ENCODE peak calls at places on chromosome 14, in nine cellular contexts. D is IMR-90; Z is GM23248; R is A673; I is colonic mucosa; L is brain microvascular endothelial cell; S is AG10803; Q is BJ; A is CD8-positive, alpha-beta memory T cell. K is an unnamed sample.

GRCh38 chr14:98169170-98169587 is 1102.8 kb downstream of the BCL11B start:
- DNase-seq in L (no peak), I (no peak), S (no peak), Z (no peak), Q (no peak), D (no peak), R (no peak), A (no peak), K (no peak)

GRCh38 chr14:52547526-52547925 is 4.8 kb downstream of the TXNDC16 start:
- DNase-seq in Z (no peak), I (no peak), D (no peak), Q (no peak), L (no peak), R (no peak), A (no peak), S (no peak), K (peak; percentile 8)

GRCh38 chr14:65949711-65950516 is 536.3 kb upstream of the CCDC196 start:
- DNase-seq in D (peak; percentile 12), R (no peak), L (peak; percentile 17), I (peak; percentile 26), A (no peak), Z (peak; percentile 46), Q (no peak), S (no peak), K (no peak)

GRCh38 chr14:49893309-49894213 is 679 bp downstream of the ARF6 start:
- DNase-seq in Z (peak; percentile 85), A (peak; percentile 87), Q (no peak), S (peak; percentile 47), D (no peak), I (peak; percentile 57), L (peak; percentile 49), R (no peak), K (peak; percentile 80)

GRCh38 chr14:93984070-93984469 is 7.7 kb upstream of the ASB2 start:
- DNase-seq in Z (peak; percentile 84), L (peak; percentile 31), S (peak; percentile 47), I (no peak), Q (no peak), R (no peak), D (peak; percentile 81), A (no peak), K (no peak)

GRCh38 chr14:104532191-104532555 is 47.4 kb upstream of the C14orf180 start:
- DNase-seq in S (no peak), D (no peak), I (no peak), Z (peak; percentile 16), R (no peak), A (no peak), Q (no peak), L (no peak), K (no peak)

GRCh38 chr14:50812856-50813543 is 18.0 kb downstream of the NIN start:
- DNase-seq in I (no peak), Z (no peak), S (no peak), D (no peak), L (no peak), Q (no peak), R (no peak), A (no peak), K (no peak)

GRCh38 chr14:102943454-102943853 is 21.0 kb downstream of the AMN start:
- DNase-seq in A (no peak), Z (no peak), R (no peak), L (no peak), I (no peak), D (no peak), S (no peak), Q (no peak), K (no peak)

GRCh38 chr14:92649066-92649465 is 99.4 kb downstream of the LGMN start:
- DNase-seq in Q (no peak), D (no peak), Z (no peak), L (no peak), A (peak; percentile 41), R (no peak), S (no peak), I (no peak), K (no peak)

GRCh38 chr14:90645842-90646443 is 170.3 kb downstream of the TTC7B start:
- DNase-seq in R (no peak), S (peak; percentile 29), Z (no peak), A (no peak), D (peak; percentile 60), I (no peak), Q (no peak), L (peak; percentile 23), K (no peak)

GRCh38 chr14:24784981-24785380 is 151.0 kb upstream of the GZMB start:
- DNase-seq in A (no peak), L (no peak), Z (no peak), R (no peak), D (no peak), Q (no peak), I (no peak), S (no peak), K (no peak)

GRCh38 chr14:61469771-61470170 is 148.4 kb downstream of the PRKCH start:
- DNase-seq in D (no peak), S (no peak), Z (no peak), Q (no peak), A (no peak), L (no peak), R (no peak), I (peak; percentile 15), K (no peak)

GRCh38 chr14:30053103-30053502 is 125.5 kb upstream of the PRKD1 start:
- DNase-seq in A (no peak), S (no peak), I (no peak), R (no peak), Z (no peak), Q (no peak), L (no peak), D (no peak), K (no peak)

GRCh38 chr14:52527052-52527451 is 25.3 kb downstream of the TXNDC16 start:
- DNase-seq in A (no peak), R (no peak), Z (no peak), D (no peak), S (no peak), I (no peak), Q (no peak), L (no peak), K (no peak)

GRCh38 chr14:74240794-74241610 is 1.8 kb downstream of the VSX2 start:
- DNase-seq in Q (no peak), Z (peak; percentile 41), S (no peak), R (no peak), D (no peak), L (no peak), A (no peak), I (no peak), K (peak; percentile 71)
- H3K4me3 ChIP-seq in Q (no peak overlapping the region), Z (no peak overlapping the region), S (no peak overlapping the region), R (no peak overlapping the region), D (no peak overlapping the region), L (no peak overlapping the region), A (peak overlapping the region; percentile 32), I (peak overlapping the region; percentile 4), K (no peak overlapping the region)

GRCh38 chr14:87076146-87076545 is 916.8 kb downstream of the GALC start:
- DNase-seq in I (no peak), R (no peak), D (no peak), Z (no peak), Q (no peak), L (no peak), S (no peak), A (no peak), K (no peak)
- H3K4me3 ChIP-seq in I (no peak overlapping the region), R (no peak overlapping the region), D (no peak overlapping the region), Z (no peak overlapping the region), Q (no peak overlapping the region), L (no peak overlapping the region), S (no peak overlapping the region), A (no peak overlapping the region), K (no peak overlapping the region)

GRCh38 chr14:54535126-54535525 is 25.4 kb downstream of the CGRRF1 start:
- DNase-seq in Z (peak; percentile 51), R (no peak), S (peak; percentile 58), Q (no peak), I (no peak), D (peak; percentile 10), L (no peak), A (no peak), K (no peak)

GRCh38 chr14:54532111-54533012 is 22.7 kb downstream of the CGRRF1 start:
- DNase-seq in D (no peak), S (no peak), R (no peak), Q (no peak), A (no peak), Z (no peak), I (no peak), L (no peak), K (no peak)

GRCh38 chr14:54537651-54538050 is 27.9 kb downstream of the CGRRF1 start:
- DNase-seq in R (no peak), D (no peak), Q (no peak), A (no peak), L (no peak), S (no peak), Z (no peak), I (no peak), K (no peak)

GRCh38 chr14:54533100-54533499 is 23.4 kb downstream of the CGRRF1 start:
- DNase-seq in Z (no peak), R (no peak), L (no peak), I (no peak), Q (no peak), S (no peak), D (no peak), A (no peak), K (no peak)

DNA sequence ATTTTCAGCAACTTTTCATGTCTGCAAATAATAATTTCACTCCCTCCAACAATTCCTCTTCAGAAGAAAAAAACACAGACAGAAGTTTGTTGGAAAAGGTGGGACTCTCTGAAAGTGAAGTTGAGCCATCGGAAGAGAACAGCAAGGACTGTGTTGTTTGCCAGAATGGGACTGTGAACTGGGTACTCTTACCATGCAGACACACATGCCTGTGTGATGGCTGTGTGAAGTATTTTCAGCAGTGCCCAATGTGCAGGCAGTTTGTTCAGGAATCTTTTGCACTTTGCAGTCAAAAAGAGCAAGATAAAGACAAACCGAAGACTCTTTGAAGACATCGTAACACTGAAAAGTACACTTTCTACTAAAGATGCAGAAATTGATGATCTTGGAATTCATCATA is 28.3 kb downstream of the CGRRF1 start:
- DNase-seq in Z (no peak), I (no peak), A (no peak), Q (no peak), D (no peak), S (no peak), L (no peak), R (no peak), K (no peak)
- H3K4me3 ChIP-seq in Z (no peak overlapping the region), I (no peak overlapping the region), A (no peak overlapping the region), Q (no peak overlapping the region), D (no peak overlapping the region), S (no peak overlapping the region), L (no peak overlapping the region), R (no peak overlapping the region), K (no peak overlapping the region)

GRCh38 chr14:74838141-74838540 is 37.8 kb downstream of the PROX2 start:
- DNase-seq in A (no peak), I (no peak), D (peak; percentile 30), S (no peak), Z (no peak), R (no peak), L (no peak), Q (no peak), K (no peak)

GRCh38 chr14:74835607-74836250 is 40.2 kb downstream of the PROX2 start:
- DNase-seq in L (no peak), D (no peak), Q (no peak), Z (no peak), S (no peak), R (no peak), A (no peak), I (no peak), K (no peak)

GRCh38 chr14:74829238-74829637 is 46.7 kb downstream of the PROX2 start:
- DNase-seq in I (no peak), R (no peak), D (no peak), Z (peak; percentile 35), A (no peak), L (no peak), Q (no peak), S (peak; percentile 40), K (no peak)

GRCh38 chr14:74836251-74836957 is 39.5 kb downstream of the PROX2 start:
- DNase-seq in I (no peak), Q (no peak), Z (peak; percentile 34), R (no peak), A (no peak), L (no peak), S (no peak), D (peak; percentile 47), K (no peak)

GRCh38 chr14:74834682-74835392 is 41.1 kb downstream of the PROX2 start:
- DNase-seq in S (no peak), L (no peak), A (no peak), I (no peak), R (no peak), Z (peak; percentile 18), D (peak; percentile 65), Q (no peak), K (no peak)
- H3K4me3 ChIP-seq in S (no peak overlapping the region), L (no peak overlapping the region), A (no peak overlapping the region), I (no peak overlapping the region), R (no peak overlapping the region), Z (no peak overlapping the region), D (no peak overlapping the region), Q (no peak overlapping the region), K (no peak overlapping the region)